ENCODE peak calls at places on chromosomes 3 and 15, in four cellular contexts. One of them, this sample, is unnamed.

GRCh38 chr3:150293401-150294001 is 114.6 kb upstream of the TSC22D2 start:
- DNase-seq in body of pancreas: no peak
- DNase-seq in endothelial cell of umbilical vein: no peak
- DNase-seq in adrenal gland: no peak
- DNase-seq in this sample: no peak

GRCh38 chr3:134677196-134677986 is 26.6 kb upstream of the KY start:
- DNase-seq in body of pancreas: no peak
- DNase-seq in endothelial cell of umbilical vein: peak; percentile 5
- DNase-seq in adrenal gland: peak; percentile 37
- DNase-seq in this sample: no peak

GRCh38 chr3:5194801-5195509 is 7.4 kb downstream of the EDEM1 start:
- DNase-seq in body of pancreas: no peak
- DNase-seq in endothelial cell of umbilical vein: peak; percentile 87
- DNase-seq in adrenal gland: peak; percentile 74
- DNase-seq in this sample: no peak

GRCh38 chr3:155394240-155394639 is 100.8 kb upstream of the STRIT1 start:
- DNase-seq in body of pancreas: no peak
- DNase-seq in endothelial cell of umbilical vein: no peak
- DNase-seq in adrenal gland: no peak
- DNase-seq in this sample: no peak

GRCh38 chr15:70099966-70100494 is 2.3 kb upstream of the TLE3 start:
- DNase-seq in body of pancreas: no peak
- DNase-seq in endothelial cell of umbilical vein: no peak
- DNase-seq in adrenal gland: peak; percentile 36
- DNase-seq in this sample: no peak

GRCh38 chr3:119098620-119099222 is 47.2 kb upstream of the TEX55 start:
- DNase-seq in body of pancreas: no peak
- DNase-seq in endothelial cell of umbilical vein: peak; percentile 40
- DNase-seq in adrenal gland: peak; percentile 19
- DNase-seq in this sample: no peak

GRCh38 chr15:33142708-33143107 is 51.8 kb downstream of the FMN1 start:
- DNase-seq in body of pancreas: no peak
- DNase-seq in endothelial cell of umbilical vein: no peak
- DNase-seq in adrenal gland: no peak
- DNase-seq in this sample: no peak

GRCh38 chr15:87527416-87527815 is 729.1 kb downstream of the NTRK3 start:
- DNase-seq in body of pancreas: peak; percentile 21
- DNase-seq in endothelial cell of umbilical vein: no peak
- DNase-seq in adrenal gland: no peak
- DNase-seq in this sample: no peak

GRCh38 chr3:60399295-60399694 is 852.0 kb downstream of the FHIT start:
- DNase-seq in body of pancreas: no peak
- DNase-seq in endothelial cell of umbilical vein: no peak
- DNase-seq in adrenal gland: no peak
- DNase-seq in this sample: no peak

GRCh38 chr15:52107238-52107637 is 5.3 kb downstream of the BCL2L10 start:
- DNase-seq in body of pancreas: no peak
- DNase-seq in endothelial cell of umbilical vein: no peak
- DNase-seq in adrenal gland: no peak
- DNase-seq in this sample: no peak

GRCh38 chr15:62323353-62323752 is 158.3 kb upstream of the C2CD4B start:
- DNase-seq in body of pancreas: no peak
- DNase-seq in endothelial cell of umbilical vein: no peak
- DNase-seq in adrenal gland: no peak
- DNase-seq in this sample: no peak

GRCh38 chr15:67114846-67115521 is 49.6 kb downstream of the SMAD3 start:
- DNase-seq in body of pancreas: no peak
- DNase-seq in endothelial cell of umbilical vein: no peak
- DNase-seq in adrenal gland: no peak
- DNase-seq in this sample: no peak

GRCh38 chr3:53812434-53812833 is 33.8 kb downstream of the CHDH start:
- DNase-seq in body of pancreas: no peak
- DNase-seq in endothelial cell of umbilical vein: no peak
- DNase-seq in adrenal gland: no peak
- DNase-seq in this sample: no peak

GRCh38 chr3:53255360-53255774 is 455 bp downstream of the TKT start:
- DNase-seq in body of pancreas: peak; percentile 48
- DNase-seq in endothelial cell of umbilical vein: peak; percentile 35
- DNase-seq in adrenal gland: peak; percentile 33
- DNase-seq in this sample: no peak

GRCh38 chr3:126450219-126450618 is 25.5 kb downstream of the ZXDC start:
- DNase-seq in body of pancreas: no peak
- DNase-seq in endothelial cell of umbilical vein: no peak
- DNase-seq in adrenal gland: no peak
- DNase-seq in this sample: no peak

GRCh38 chr3:173893066-173893465 is 495.5 kb downstream of the NLGN1 start:
- DNase-seq in body of pancreas: no peak
- DNase-seq in endothelial cell of umbilical vein: peak; percentile 20
- DNase-seq in adrenal gland: no peak
- DNase-seq in this sample: no peak

GRCh38 chr15:62515696-62516395 is 350.8 kb upstream of the C2CD4B start:
- DNase-seq in body of pancreas: no peak
- DNase-seq in endothelial cell of umbilical vein: no peak
- DNase-seq in adrenal gland: no peak
- DNase-seq in this sample: no peak

GRCh38 chr3:132285620-132285945 is 31.6 kb upstream of the ACP3 start:
- DNase-seq in body of pancreas: peak; percentile 24
- DNase-seq in endothelial cell of umbilical vein: no peak
- DNase-seq in adrenal gland: peak; percentile 32
- DNase-seq in this sample: no peak

GRCh38 chr3:111733856-111734255 is 125.2 kb upstream of the PHLDB2 start:
- DNase-seq in body of pancreas: no peak
- DNase-seq in endothelial cell of umbilical vein: no peak
- DNase-seq in adrenal gland: no peak
- DNase-seq in this sample: no peak

GRCh38 chr3:111733154-111733553 is 125.9 kb upstream of the PHLDB2 start:
- DNase-seq in body of pancreas: peak; percentile 45
- DNase-seq in endothelial cell of umbilical vein: no peak
- DNase-seq in adrenal gland: no peak
- DNase-seq in this sample: no peak

GRCh38 chr3:111730143-111730542 is 128.9 kb upstream of the PHLDB2 start:
- DNase-seq in body of pancreas: no peak
- DNase-seq in endothelial cell of umbilical vein: no peak
- DNase-seq in adrenal gland: no peak
- DNase-seq in this sample: no peak

GRCh38 chr3:111734652-111735051 is 124.4 kb upstream of the PHLDB2 start:
- DNase-seq in body of pancreas: no peak
- DNase-seq in endothelial cell of umbilical vein: no peak
- DNase-seq in adrenal gland: no peak
- DNase-seq in this sample: no peak

GRCh38 chr3:111732248-111732879 is 126.7 kb upstream of the PHLDB2 start:
- DNase-seq in body of pancreas: peak; percentile 75
- DNase-seq in endothelial cell of umbilical vein: no peak
- DNase-seq in adrenal gland: no peak
- DNase-seq in this sample: no peak
- TF ChIP-seq POLR2A in body of pancreas: peak; percentile 56
- TF ChIP-seq POLR2A in endothelial cell of umbilical vein: no peak
- TF ChIP-seq POLR2A in adrenal gland: no peak
- TF ChIP-seq POLR2A in this sample: peak; percentile 41

GRCh38 chr3:567488-568173 is 371.1 kb downstream of the CHL1 start:
- DNase-seq in body of pancreas: no peak
- DNase-seq in endothelial cell of umbilical vein: no peak
- DNase-seq in adrenal gland: no peak
- DNase-seq in this sample: no peak
- H3K9me3 ChIP-seq in body of pancreas: no peaks in the 10 kb centered on the region
- H3K9me3 ChIP-seq in endothelial cell of umbilical vein: no peaks in the 10 kb centered on the region
- H3K9me3 ChIP-seq in adrenal gland: no peaks in the 10 kb centered on the region
- H3K9me3 ChIP-seq in this sample: no peaks in the 10 kb centered on the region

GRCh38 chr15:85330941-85331588 is 49.3 kb upstream of the AKAP13 start:
- DNase-seq in body of pancreas: peak; percentile 86
- DNase-seq in endothelial cell of umbilical vein: peak; percentile 73
- DNase-seq in adrenal gland: peak; percentile 94
- DNase-seq in this sample: peak; percentile 52
- H3K27ac ChIP-seq in body of pancreas: peak overlapping the region; percentile 83
- H3K27ac ChIP-seq in endothelial cell of umbilical vein: peak overlapping the region; percentile 6
- H3K27ac ChIP-seq in adrenal gland: peak overlapping the region; percentile 86
- H3K27ac ChIP-seq in this sample: peak overlapping the region; percentile 73

GRCh38 chr3:50156991-50157493 is 1.9 kb downstream of the SEMA3F start:
- DNase-seq in body of pancreas: no peak
- DNase-seq in endothelial cell of umbilical vein: peak; percentile 54
- DNase-seq in adrenal gland: no peak
- DNase-seq in this sample: no peak
- TF ChIP-seq POLR2A in body of pancreas: no peak
- TF ChIP-seq POLR2A in endothelial cell of umbilical vein: peak; percentile 96
- TF ChIP-seq POLR2A in adrenal gland: no peak
- TF ChIP-seq POLR2A in this sample: peak; percentile 65

DNA sequence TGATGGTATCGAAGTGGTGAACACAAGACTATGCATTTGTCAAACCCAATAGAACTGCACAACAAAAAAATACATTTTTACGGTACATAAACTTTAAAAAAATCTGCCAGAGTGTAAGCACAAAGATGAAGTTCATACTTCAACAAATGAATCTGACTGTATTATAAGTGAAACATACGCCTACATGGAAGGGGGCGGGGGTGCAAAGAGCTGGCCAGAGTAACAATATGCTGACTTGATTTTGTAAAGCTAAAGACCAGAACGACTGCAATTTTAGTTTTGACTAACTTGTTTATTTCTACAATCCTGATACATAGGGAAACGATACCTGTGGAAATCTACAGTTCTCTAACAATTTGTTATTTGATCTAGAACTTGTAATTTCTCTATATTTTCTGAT is 426.0 kb downstream of the GABRG3 start:
- DNase-seq in body of pancreas: no peak
- DNase-seq in endothelial cell of umbilical vein: no peak
- DNase-seq in adrenal gland: no peak
- DNase-seq in this sample: no peak
- H3K9me3 ChIP-seq in body of pancreas: no peaks in the 10 kb centered on the region
- H3K9me3 ChIP-seq in endothelial cell of umbilical vein: no peaks in the 10 kb centered on the region
- H3K9me3 ChIP-seq in adrenal gland: no peaks in the 10 kb centered on the region
- H3K9me3 ChIP-seq in this sample: no peaks in the 10 kb centered on the region

DNA sequence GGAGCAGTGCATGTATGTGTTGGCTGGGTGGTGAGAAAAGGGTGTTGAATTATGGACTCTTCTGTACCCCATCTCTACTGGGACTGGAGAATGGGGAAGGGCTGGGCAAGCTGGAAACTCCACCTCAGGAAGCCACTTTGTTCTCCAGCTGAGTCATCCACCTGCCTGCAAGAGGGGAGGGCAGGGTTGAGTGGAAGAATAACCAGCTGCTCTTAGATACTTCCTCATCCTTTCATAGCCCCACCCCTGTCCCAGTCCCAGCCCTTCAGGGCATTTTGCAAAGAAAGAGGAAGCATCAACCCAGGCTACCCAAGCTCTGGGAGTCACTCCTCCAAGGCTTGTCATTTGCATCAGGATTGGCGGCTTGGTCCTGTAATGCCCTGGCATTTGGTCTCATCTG is 33.1 kb downstream of the RAB11A start:
- DNase-seq in body of pancreas: no peak
- DNase-seq in endothelial cell of umbilical vein: peak; percentile 21
- DNase-seq in adrenal gland: peak; percentile 31
- DNase-seq in this sample: peak; percentile 27
- H3K27ac ChIP-seq in body of pancreas: peak overlapping the region; percentile 7
- H3K27ac ChIP-seq in endothelial cell of umbilical vein: no peak overlapping the region
- H3K27ac ChIP-seq in adrenal gland: no peak overlapping the region
- H3K27ac ChIP-seq in this sample: peak overlapping the region; percentile 68

GRCh38 chr15:84658080-84658787 is at the start of gene NMB:
- DNase-seq in body of pancreas: peak; percentile 82
- DNase-seq in endothelial cell of umbilical vein: peak; percentile 75
- DNase-seq in adrenal gland: peak; percentile 82
- DNase-seq in this sample: peak; percentile 32
- TF ChIP-seq POLR2A in body of pancreas: peak; percentile 37
- TF ChIP-seq POLR2A in endothelial cell of umbilical vein: no peak
- TF ChIP-seq POLR2A in adrenal gland: peak; percentile 51
- TF ChIP-seq POLR2A in this sample: no peak

DNA sequence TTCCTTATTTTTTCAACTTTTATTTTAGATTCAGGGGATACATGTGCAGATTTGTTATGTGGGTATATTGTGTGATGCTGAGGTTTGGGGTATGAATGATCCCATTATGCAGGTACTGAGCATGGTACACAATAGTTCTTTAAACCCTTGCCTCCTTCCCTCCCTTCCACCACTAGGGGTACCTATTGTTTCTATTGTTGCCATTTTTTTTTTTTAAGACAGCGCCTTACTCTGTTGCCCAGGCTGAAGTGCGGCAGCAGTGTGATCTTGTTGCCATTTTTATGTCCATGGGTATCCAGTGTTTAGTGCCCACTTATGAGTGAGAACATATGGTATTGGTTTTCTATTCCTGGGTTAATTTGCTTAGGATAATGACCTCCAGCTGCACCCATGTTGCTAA is 117.3 kb upstream of the FAM3D start:
- DNase-seq in body of pancreas: no peak
- DNase-seq in endothelial cell of umbilical vein: no peak
- DNase-seq in adrenal gland: no peak
- DNase-seq in this sample: no peak
- H3K9me3 ChIP-seq in body of pancreas: peaks cover 14% of the 10 kb centered on the region
- H3K9me3 ChIP-seq in endothelial cell of umbilical vein: no peaks in the 10 kb centered on the region
- H3K9me3 ChIP-seq in adrenal gland: peaks cover 10% of the 10 kb centered on the region
- H3K9me3 ChIP-seq in this sample: peaks cover 10% of the 10 kb centered on the region

GRCh38 chr3:172182797-172183196 is 143.4 kb downstream of the FNDC3B start:
- DNase-seq in body of pancreas: no peak
- DNase-seq in endothelial cell of umbilical vein: no peak
- DNase-seq in adrenal gland: no peak
- DNase-seq in this sample: no peak
- H3K27ac ChIP-seq in body of pancreas: no peak overlapping the region
- H3K27ac ChIP-seq in endothelial cell of umbilical vein: peak overlapping the region; percentile 62
- H3K27ac ChIP-seq in adrenal gland: peak overlapping the region; percentile 51
- H3K27ac ChIP-seq in this sample: no peak overlapping the region